ENCODE peak calls at places on chromosomes 4 and X, in ten cellular contexts. Z is osteoblast, R is neural progenitor cell, S is cardiac muscle cell, W is BE2C, N is tibial nerve, L is A549, U is astrocyte, P is psoas muscle, O is OCI-LY7. C is an unnamed sample. For H3K4me1, the result is how much of the 10 kb centered on the place peaks cover.

GRCh38 chr4:115537387-115537786 is 424.0 kb upstream of the NDST4 start:
- DNase-seq in N (no peak), L (no peak), U (no peak), S (no peak), Z (no peak), W (no peak), O (peak), P (no peak), R (no peak), C (no peak)

GRCh38 chrX:32480019-32480418 is 731.3 kb downstream of the DMD start:
- DNase-seq in O (no peak), N (no peak), L (no peak), W (no peak), U (no peak), R (no peak), Z (no peak), P (no peak), S (no peak), C (no peak)

GRCh38 chr4:72326692-72327632 is 242.1 kb downstream of the ADAMTS3 start:
- DNase-seq in S (peak), O (peak), P (no peak), U (peak), L (peak), N (no peak), Z (no peak), W (peak), R (peak), C (no peak)

GRCh38 chr4:148847544-148847943 is 405.3 kb upstream of the NR3C2 start:
- DNase-seq in L (no peak), W (no peak), O (no peak), Z (no peak), R (no peak), U (no peak), P (no peak), N (no peak), S (no peak), C (no peak)

GRCh38 chr4:115154826-115155225 is 41.4 kb upstream of the NDST4 start:
- DNase-seq in W (no peak), O (no peak), S (no peak), U (no peak), Z (no peak), R (peak), N (no peak), L (no peak), P (no peak), C (no peak)

GRCh38 chr4:16294455-16294854 is 68.2 kb upstream of the TAPT1 start:
- DNase-seq in P (no peak), O (no peak), N (no peak), R (no peak), S (no peak), L (no peak), U (peak), Z (no peak), W (no peak), C (no peak)

GRCh38 chrX:9604111-9604907 is 139.5 kb downstream of the TBL1X start:
- DNase-seq in O (no peak), Z (no peak), P (peak), L (no peak), S (peak), R (no peak), N (peak), U (peak), W (no peak), C (peak)

GRCh38 chrX:65406532-65406931 is 128.1 kb downstream of the LAS1L start:
- DNase-seq in W (no peak), P (no peak), Z (no peak), U (no peak), S (no peak), L (no peak), R (peak), N (no peak), O (no peak), C (no peak)

GRCh38 chrX:143306991-143307965 is 210.0 kb downstream of the SPANXN3 start:
- DNase-seq in R (no peak), S (no peak), Z (no peak), W (no peak), N (no peak), L (no peak), O (no peak), P (no peak), U (no peak), C (no peak)

GRCh38 chr4:131644619-131645018 is 1504.5 kb upstream of the PCDH10 start:
- DNase-seq in O (no peak), N (no peak), R (peak), Z (no peak), P (no peak), W (peak), L (no peak), S (peak), U (no peak), C (no peak)

GRCh38 chrX:118420462-118420861 is 74.6 kb downstream of the WDR44 start:
- DNase-seq in N (no peak), S (peak), U (peak), O (no peak), R (no peak), L (no peak), Z (no peak), P (no peak), W (no peak), C (no peak)

GRCh38 chrX:69137371-69137881 is 27.8 kb downstream of the PJA1 start:
- DNase-seq in P (no peak), Z (peak), S (peak), R (peak), U (peak), O (no peak), L (no peak), N (no peak), W (peak), C (no peak)

GRCh38 chrX:129574214-129574613 is 34.2 kb downstream of the OCRL start:
- DNase-seq in U (no peak), S (no peak), Z (no peak), R (no peak), N (no peak), W (no peak), P (no peak), L (no peak), O (no peak), C (no peak)

DNA sequence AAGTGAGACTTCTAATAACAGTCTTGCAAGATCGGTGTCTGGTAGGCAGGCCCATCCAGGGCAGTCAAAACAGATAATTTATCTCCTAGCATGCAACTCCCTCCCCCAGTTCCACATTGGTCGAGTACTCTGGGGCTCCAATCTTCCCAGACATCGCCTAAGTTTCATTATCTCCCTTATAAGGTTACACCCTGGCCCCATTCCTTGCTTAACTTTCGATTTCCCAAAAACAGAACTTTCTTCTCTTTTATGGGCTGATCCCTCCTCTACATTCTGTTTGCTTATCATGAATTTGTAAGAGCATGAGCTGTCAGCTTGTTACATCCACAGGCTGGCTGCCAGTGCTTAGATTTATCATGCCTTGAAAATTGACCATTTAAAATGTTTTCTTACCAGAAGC is 471.3 kb downstream of the TECRL start:
- DNase-seq in Z (no peak), R (no peak), W (no peak), N (no peak), O (no peak), P (no peak), U (no peak), S (peak), L (no peak), C (no peak)
- TF ChIP-seq CTCF in Z (no peak), R (no peak), W (no peak), N (no peak), O (no peak), P (no peak), U (no peak), S (no peak), L (no peak), C (no peak)

GRCh38 chr4:158791588-158791987 is 22.8 kb downstream of the FNIP2 start:
- DNase-seq in O (no peak), N (no peak), S (no peak), L (no peak), P (no peak), U (no peak), R (no peak), Z (no peak), W (no peak), C (no peak)

GRCh38 chr4:158789853-158790252 is 21.0 kb downstream of the FNIP2 start:
- DNase-seq in U (no peak), Z (no peak), W (no peak), N (no peak), O (no peak), S (no peak), L (no peak), R (no peak), P (no peak), C (no peak)

GRCh38 chr4:158787718-158788441 is 19.1 kb downstream of the FNIP2 start:
- DNase-seq in O (no peak), W (no peak), U (no peak), N (no peak), S (no peak), P (no peak), R (peak), L (no peak), Z (no peak), C (no peak)

GRCh38 chr4:158786155-158786581 is 17.3 kb downstream of the FNIP2 start:
- DNase-seq in N (no peak), O (no peak), Z (no peak), P (no peak), W (no peak), L (no peak), R (no peak), S (no peak), U (peak), C (no peak)

GRCh38 chr4:158788608-158789007 is 19.8 kb downstream of the FNIP2 start:
- DNase-seq in W (no peak), U (no peak), O (no peak), S (no peak), Z (no peak), P (no peak), L (no peak), N (no peak), R (no peak), C (no peak)
- H3K4me1 ChIP-seq in W (under half), U (under half), O (under half), S (half or more), Z (under half), P (half or more), L (under half), N (under half), R (under half), C (under half)

GRCh38 chr4:165507381-165507780 is 128.6 kb downstream of the CPE start:
- DNase-seq in U (no peak), Z (no peak), S (no peak), L (no peak), W (no peak), P (no peak), R (no peak), N (no peak), O (no peak), C (no peak)
- H3K4me3 ChIP-seq in U (no peak), Z (no peak), S (no peak), L (no peak), W (no peak), P (no peak), R (no peak), N (no peak), O (no peak), C (no peak)

GRCh38 chr4:165343353-165344191 is 16.1 kb downstream of the MSMO1 start:
- DNase-seq in L (no peak), N (no peak), P (no peak), R (peak), U (no peak), S (no peak), O (peak), Z (no peak), W (no peak), C (no peak)
- TF ChIP-seq CTCF in L (peak), N (no peak), P (no peak), R (peak), U (no peak), S (no peak), O (peak), Z (peak), W (peak), C (peak)

GRCh38 chr4:102819588-102820365 is 7.6 kb downstream of the UBE2D3 start:
- DNase-seq in L (no peak), O (no peak), R (no peak), Z (peak), P (no peak), U (peak), N (no peak), W (no peak), S (no peak), C (no peak)
- H3K4me1 ChIP-seq in L (half or more), O (half or more), R (under half), Z (half or more), P (half or more), U (half or more), N (half or more), W (under half), S (half or more), C (half or more)